ENCODE peak calls at places on chromosomes 3 and 15, in four cellular contexts. Q is HL-60, S is GM12878, I is K562. O is an unnamed sample.

GRCh38 chr3:42680256-42680655 is 5.1 kb upstream of the KLHL40 start:
- DNase-seq in I (no peak), S (no peak), Q (no peak), O (no peak)

GRCh38 chr15:38275951-38276350 is 23.3 kb downstream of the SPRED1 start:
- DNase-seq in Q (no peak), S (no peak), I (no peak), O (no peak)

GRCh38 chr15:26772588-26773484 is at the start of gene GABRB3:
- DNase-seq in Q (no peak), I (no peak), S (no peak), O (no peak)

GRCh38 chr3:123880998-123881561 is 3.1 kb downstream of the MYLK start:
- DNase-seq in Q (no peak), S (no peak), I (no peak), O (no peak)

GRCh38 chr15:62618432-62618831 is 424.1 kb upstream of the TPM1 start:
- DNase-seq in S (no peak), Q (no peak), I (no peak), O (no peak)

GRCh38 chr15:27835233-27835939 is 263.7 kb downstream of the OCA2 start:
- DNase-seq in S (no peak), I (no peak), Q (no peak), O (no peak)

GRCh38 chr3:197525706-197526105 is 30.1 kb downstream of the BDH1 start:
- DNase-seq in S (no peak), Q (no peak), I (peak), O (no peak)

GRCh38 chr3:116444099-116444700 is 1.1 kb downstream of the LSAMP start:
- DNase-seq in S (no peak), I (no peak), Q (no peak), O (no peak)

GRCh38 chr3:127015282-127016042 is 32.5 kb downstream of the PLXNA1 start:
- DNase-seq in I (no peak), S (peak), Q (no peak), O (peak)

GRCh38 chr3:170078620-170079281 is 41.0 kb downstream of the GPR160 start:
- DNase-seq in Q (no peak), S (no peak), I (no peak), O (no peak)

GRCh38 chr15:39804026-39804425 is 21.4 kb upstream of the FSIP1 start:
- DNase-seq in S (no peak), I (no peak), Q (no peak), O (no peak)

GRCh38 chr3:193711964-193712598 is 119.1 kb downstream of the OPA1 start:
- DNase-seq in Q (no peak), I (no peak), S (no peak), O (no peak)

GRCh38 chr3:118641608-118642007 is 393.0 kb downstream of the IGSF11 start:
- DNase-seq in S (no peak), Q (no peak), I (no peak), O (no peak)
- TF ChIP-seq SPI1 in S (no peak), Q (no peak), I (no peak), O (no peak)

GRCh38 chr3:134449277-134449676 is 36.5 kb downstream of the ANAPC13 start:
- DNase-seq in S (no peak), Q (no peak), I (peak), O (no peak)
- TF ChIP-seq SPI1 in S (no peak), Q (no peak), I (no peak), O (no peak)

GRCh38 chr15:44801368-44801767 is 65.0 kb downstream of the TRIM69 start:
- DNase-seq in I (no peak), Q (peak), S (no peak), O (no peak)

GRCh38 chr15:44802336-44802735 is 66.0 kb downstream of the TRIM69 start:
- DNase-seq in Q (peak), S (no peak), I (no peak), O (no peak)

GRCh38 chr15:44796508-44796907 is 60.2 kb downstream of the TRIM69 start:
- DNase-seq in S (no peak), Q (no peak), I (no peak), O (no peak)

GRCh38 chr15:44801797-44802196 is 65.5 kb downstream of the TRIM69 start:
- DNase-seq in Q (no peak), S (no peak), I (no peak), O (no peak)

DNA sequence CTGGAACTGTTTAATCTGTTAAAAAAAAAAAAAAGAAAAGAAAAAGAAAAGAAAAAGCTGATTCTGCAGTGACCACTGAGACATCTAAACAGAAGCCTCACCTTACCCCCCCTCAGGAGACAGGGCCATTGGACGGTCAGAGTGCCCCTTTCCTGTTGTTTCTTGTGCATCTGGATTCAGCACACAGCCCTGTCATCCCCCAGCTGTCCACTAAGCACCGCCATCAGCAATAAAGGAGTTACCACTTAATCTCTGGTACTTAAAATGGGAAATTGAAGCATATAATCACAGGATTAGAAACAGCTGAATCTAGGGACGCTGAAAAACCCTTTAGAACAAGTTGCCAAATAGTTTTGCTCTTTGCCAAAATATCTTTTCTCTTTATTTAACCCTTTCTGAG is 62.5 kb downstream of the TRIM69 start:
- DNase-seq in S (no peak), I (peak), Q (peak), O (no peak)
- TF ChIP-seq SPI1 in S (no peak), I (no peak), Q (no peak), O (no peak)

GRCh38 chr3:131036200-131036816 is 9.6 kb downstream of the NEK11 start:
- DNase-seq in Q (no peak), I (no peak), S (no peak), O (no peak)
- TF ChIP-seq SPI1 in Q (no peak), I (no peak), S (no peak), O (no peak)

GRCh38 chr3:45205126-45205525 is 21.0 kb downstream of the TMEM158 start:
- DNase-seq in I (no peak), S (no peak), Q (peak), O (no peak)
- TF ChIP-seq SPI1 in I (no peak), S (no peak), Q (peak), O (no peak)

GRCh38 chr3:48504051-48504946 is at the start of gene SHISA5:
- DNase-seq in Q (peak), S (no peak), I (peak), O (peak)
- TF ChIP-seq SPI1 in Q (no peak), S (no peak), I (no peak), O (no peak)

DNA sequence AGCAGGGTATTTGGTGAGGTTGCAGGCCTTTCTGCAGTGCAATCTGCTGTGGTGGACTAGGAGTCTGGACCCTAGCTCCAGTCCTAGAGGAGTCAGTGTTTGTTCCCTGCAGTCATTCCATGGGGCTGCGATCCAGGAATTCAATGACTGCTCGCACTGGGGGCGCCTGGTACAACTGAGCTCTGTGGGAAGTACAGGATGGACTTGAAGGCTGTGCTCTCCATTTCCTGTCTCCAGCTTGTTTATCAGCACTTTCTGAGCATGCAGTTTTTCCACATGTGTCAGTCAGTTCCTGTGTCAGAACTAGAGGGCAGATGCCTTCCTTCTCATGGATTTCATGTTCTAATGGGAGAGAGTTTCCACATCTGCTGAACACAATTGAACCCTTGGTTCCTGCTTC is 46.7 kb downstream of the PDHB start:
- DNase-seq in Q (no peak), S (no peak), I (no peak), O (no peak)
- TF ChIP-seq SPI1 in Q (no peak), S (no peak), I (no peak), O (no peak)

GRCh38 chr15:85318732-85319076 is 61.7 kb upstream of the AKAP13 start:
- DNase-seq in S (no peak), I (no peak), Q (no peak), O (no peak)

GRCh38 chr15:85314653-85315052 is 65.8 kb upstream of the AKAP13 start:
- DNase-seq in S (no peak), I (no peak), Q (no peak), O (no peak)

GRCh38 chr15:85314139-85314538 is 66.3 kb upstream of the AKAP13 start:
- DNase-seq in Q (no peak), S (no peak), I (no peak), O (no peak)

GRCh38 chr15:85316244-85316934 is 64.0 kb upstream of the AKAP13 start:
- DNase-seq in Q (no peak), I (no peak), S (no peak), O (no peak)

GRCh38 chr15:85318048-85318731 is 62.2 kb upstream of the AKAP13 start:
- DNase-seq in I (no peak), Q (no peak), S (peak), O (no peak)
- TF ChIP-seq SPI1 in I (no peak), Q (no peak), S (no peak), O (peak)

GRCh38 chr15:52980446-52980845 is 190.3 kb upstream of the ONECUT1 start:
- DNase-seq in Q (no peak), S (no peak), I (no peak), O (no peak)

GRCh38 chr15:52976050-52976449 is 185.9 kb upstream of the ONECUT1 start:
- DNase-seq in Q (no peak), S (no peak), I (no peak), O (no peak)
- TF ChIP-seq SPI1 in Q (no peak), S (no peak), I (no peak), O (no peak)

DNA sequence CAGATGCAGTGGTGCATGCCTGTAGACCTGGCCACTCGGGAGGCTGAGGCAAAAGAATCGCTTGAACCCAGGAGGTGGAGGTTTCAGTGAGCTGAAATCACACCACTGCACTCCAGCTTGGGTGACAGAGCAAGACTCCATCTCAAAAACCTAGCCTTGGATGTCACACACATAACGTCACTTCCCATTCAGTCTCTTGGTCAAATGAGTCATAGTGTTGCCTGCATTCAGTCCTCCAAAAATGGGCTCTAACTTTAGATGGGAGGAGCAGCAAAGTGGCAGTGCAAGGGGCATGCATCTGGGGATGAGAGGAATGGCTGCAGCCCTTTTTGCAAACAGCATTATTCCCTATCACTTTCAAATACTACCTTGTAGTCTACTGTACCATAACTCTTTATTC is 62.9 kb upstream of the AGBL1 start:
- DNase-seq in Q (no peak), I (no peak), S (no peak), O (no peak)
- TF ChIP-seq SPI1 in Q (no peak), I (no peak), S (no peak), O (no peak)

O was measured in GM12891.